ENCODE peak calls at places on chromosome 14, in eight cellular contexts. N, J, I, Y, P, L, C and Z are unnamed samples.

GRCh38 chr14:96162265-96162664 is 42.4 kb upstream of the BDKRB2 start:
- DNase-seq in Y (no peak), N (no peak), J (no peak), P (no peak), L (no peak), I (no peak), C (no peak), Z (peak; percentile 31)

GRCh38 chr14:54556535-54556934 is 10.4 kb upstream of the SAMD4A start:
- DNase-seq in C (no peak), I (no peak), Y (peak; percentile 70), P (no peak), J (no peak), N (no peak), L (no peak), Z (no peak)

GRCh38 chr14:58152569-58152857 is 500 bp upstream of the ARMH4 start:
- DNase-seq in L (no peak), N (no peak), P (peak; percentile 9), I (no peak), Y (no peak), J (no peak), C (no peak), Z (no peak)

GRCh38 chr14:76957224-76957881 is 71.2 kb downstream of the IRF2BPL start:
- DNase-seq in C (no peak), N (no peak), Y (no peak), I (no peak), P (peak; percentile 48), J (no peak), L (no peak), Z (no peak)

GRCh38 chr14:74936151-74936550 is 13.1 kb upstream of the RPS6KL1 start:
- DNase-seq in Y (no peak), J (no peak), P (no peak), N (no peak), I (no peak), L (no peak), C (no peak), Z (no peak)

GRCh38 chr14:59897757-59898383 is 22.1 kb upstream of the LRRC9 start:
- DNase-seq in L (peak; percentile 15), N (peak; percentile 8), C (no peak), J (peak; percentile 31), I (no peak), Y (no peak), P (peak; percentile 37), Z (no peak)

GRCh38 chr14:68145539-68145938 is 326.0 kb downstream of the RAD51B start:
- DNase-seq in I (no peak), N (peak; percentile 44), L (no peak), P (no peak), J (no peak), Y (no peak), C (no peak), Z (no peak)

GRCh38 chr14:103846569-103847438 is 571 bp downstream of the PPP1R13B start:
- DNase-seq in J (no peak), I (no peak), L (no peak), P (peak; percentile 54), Y (peak; percentile 59), C (no peak), N (peak; percentile 38), Z (no peak)

GRCh38 chr14:55847766-55848165 is 267.8 kb downstream of the KTN1 start:
- DNase-seq in L (no peak), J (peak; percentile 31), I (no peak), P (no peak), Y (no peak), N (no peak), C (no peak), Z (no peak)

GRCh38 chr14:29085546-29085945 is 319.0 kb downstream of the FOXG1 start:
- DNase-seq in L (no peak), J (no peak), Y (no peak), C (no peak), P (no peak), I (no peak), N (peak; percentile 29), Z (no peak)

GRCh38 chr14:22494486-22495135 is 94.4 kb downstream of the DAD1 start:
- DNase-seq in L (no peak), C (no peak), P (no peak), Y (no peak), I (no peak), N (no peak), J (no peak), Z (no peak)